ENCODE peak calls at places on chromosomes 3 and 15, in six cellular contexts. One of them, this sample, is unnamed.

GRCh38 chr3:128287161-128287560 is 133.9 kb downstream of the EEFSEC start:
- DNase-seq in CD8-positive, alpha-beta T cell: no peak
- DNase-seq in stomach: peak; percentile 4
- DNase-seq in transverse colon: no peak
- DNase-seq in tibial artery: no peak
- DNase-seq in fibroblast of lung: no peak
- DNase-seq in this sample: no peak

GRCh38 chr15:34347951-34348638 is 5.0 kb downstream of the NUTM1 start:
- DNase-seq in CD8-positive, alpha-beta T cell: no peak
- DNase-seq in stomach: no peak
- DNase-seq in transverse colon: no peak
- DNase-seq in tibial artery: no peak
- DNase-seq in fibroblast of lung: no peak
- DNase-seq in this sample: no peak

GRCh38 chr3:174355505-174355904 is 503.6 kb upstream of the NAALADL2 start:
- DNase-seq in CD8-positive, alpha-beta T cell: no peak
- DNase-seq in stomach: no peak
- DNase-seq in transverse colon: no peak
- DNase-seq in tibial artery: no peak
- DNase-seq in fibroblast of lung: no peak
- DNase-seq in this sample: peak; percentile 6

GRCh38 chr3:46517016-46517770 is 19.4 kb downstream of the RTP3 start:
- DNase-seq in CD8-positive, alpha-beta T cell: no peak
- DNase-seq in stomach: no peak
- DNase-seq in transverse colon: no peak
- DNase-seq in tibial artery: no peak
- DNase-seq in fibroblast of lung: peak; percentile 90
- DNase-seq in this sample: peak; percentile 94

GRCh38 chr3:244041-244440 is 47.5 kb downstream of the CHL1 start:
- DNase-seq in CD8-positive, alpha-beta T cell: no peak
- DNase-seq in stomach: no peak
- DNase-seq in transverse colon: no peak
- DNase-seq in tibial artery: no peak
- DNase-seq in fibroblast of lung: peak; percentile 72
- DNase-seq in this sample: no peak

GRCh38 chr3:18443670-18444596 is 18.8 kb upstream of the SATB1 start:
- DNase-seq in CD8-positive, alpha-beta T cell: peak; percentile 59
- DNase-seq in stomach: peak; percentile 33
- DNase-seq in transverse colon: peak; percentile 31
- DNase-seq in tibial artery: peak; percentile 67
- DNase-seq in fibroblast of lung: peak; percentile 24
- DNase-seq in this sample: no peak

GRCh38 chr15:71302861-71303410 is 187.7 kb downstream of the THSD4 start:
- DNase-seq in CD8-positive, alpha-beta T cell: no peak
- DNase-seq in stomach: no peak
- DNase-seq in transverse colon: no peak
- DNase-seq in tibial artery: no peak
- DNase-seq in fibroblast of lung: peak; percentile 61
- DNase-seq in this sample: no peak

GRCh38 chr3:7764091-7764490 is 737.5 kb upstream of the LMCD1 start:
- DNase-seq in CD8-positive, alpha-beta T cell: no peak
- DNase-seq in stomach: no peak
- DNase-seq in transverse colon: no peak
- DNase-seq in tibial artery: no peak
- DNase-seq in fibroblast of lung: no peak
- DNase-seq in this sample: no peak

GRCh38 chr15:39320886-39321285 is 260.0 kb upstream of the THBS1 start:
- DNase-seq in CD8-positive, alpha-beta T cell: no peak
- DNase-seq in stomach: no peak
- DNase-seq in transverse colon: no peak
- DNase-seq in tibial artery: no peak
- DNase-seq in fibroblast of lung: peak; percentile 87
- DNase-seq in this sample: no peak

GRCh38 chr15:34147371-34148140 is 45.7 kb downstream of the PGBD4 start:
- DNase-seq in CD8-positive, alpha-beta T cell: no peak
- DNase-seq in stomach: no peak
- DNase-seq in transverse colon: no peak
- DNase-seq in tibial artery: no peak
- DNase-seq in fibroblast of lung: peak; percentile 71
- DNase-seq in this sample: peak; percentile 27

GRCh38 chr15:51907136-51907862 is 64.3 kb downstream of the LEO1 start:
- DNase-seq in CD8-positive, alpha-beta T cell: no peak
- DNase-seq in stomach: peak; percentile 64
- DNase-seq in transverse colon: peak; percentile 28
- DNase-seq in tibial artery: no peak
- DNase-seq in fibroblast of lung: peak; percentile 42
- DNase-seq in this sample: peak; percentile 52

GRCh38 chr15:85583404-85584390 is 203.3 kb downstream of the AKAP13 start:
- DNase-seq in CD8-positive, alpha-beta T cell: no peak
- DNase-seq in stomach: peak; percentile 66
- DNase-seq in transverse colon: peak; percentile 65
- DNase-seq in tibial artery: no peak
- DNase-seq in fibroblast of lung: peak; percentile 70
- DNase-seq in this sample: peak; percentile 40

GRCh38 chr3:104460477-104461406 is 906.0 kb upstream of the ALCAM start:
- DNase-seq in CD8-positive, alpha-beta T cell: no peak
- DNase-seq in stomach: no peak
- DNase-seq in transverse colon: no peak
- DNase-seq in tibial artery: no peak
- DNase-seq in fibroblast of lung: peak; percentile 74
- DNase-seq in this sample: peak; percentile 42

GRCh38 chr15:31384568-31384967 is 57.9 kb downstream of the KLF13 start:
- DNase-seq in CD8-positive, alpha-beta T cell: no peak
- DNase-seq in stomach: no peak
- DNase-seq in transverse colon: no peak
- DNase-seq in tibial artery: no peak
- DNase-seq in fibroblast of lung: no peak
- DNase-seq in this sample: peak; percentile 71

GRCh38 chr3:14411166-14411526 is 8.7 kb downstream of the SLC6A6 start:
- DNase-seq in CD8-positive, alpha-beta T cell: no peak
- DNase-seq in stomach: peak; percentile 84
- DNase-seq in transverse colon: no peak
- DNase-seq in tibial artery: no peak
- DNase-seq in fibroblast of lung: no peak
- DNase-seq in this sample: no peak

GRCh38 chr3:14410501-14411165 is 8.2 kb downstream of the SLC6A6 start:
- DNase-seq in CD8-positive, alpha-beta T cell: no peak
- DNase-seq in stomach: peak; percentile 58
- DNase-seq in transverse colon: peak; percentile 33
- DNase-seq in tibial artery: no peak
- DNase-seq in fibroblast of lung: peak; percentile 85
- DNase-seq in this sample: peak; percentile 74

GRCh38 chr3:14411988-14412387 is 9.6 kb downstream of the SLC6A6 start:
- DNase-seq in CD8-positive, alpha-beta T cell: no peak
- DNase-seq in stomach: no peak
- DNase-seq in transverse colon: no peak
- DNase-seq in tibial artery: no peak
- DNase-seq in fibroblast of lung: no peak
- DNase-seq in this sample: no peak

GRCh38 chr3:14412831-14413380 is 10.5 kb downstream of the SLC6A6 start:
- DNase-seq in CD8-positive, alpha-beta T cell: no peak
- DNase-seq in stomach: no peak
- DNase-seq in transverse colon: no peak
- DNase-seq in tibial artery: no peak
- DNase-seq in fibroblast of lung: no peak
- DNase-seq in this sample: no peak

DNA sequence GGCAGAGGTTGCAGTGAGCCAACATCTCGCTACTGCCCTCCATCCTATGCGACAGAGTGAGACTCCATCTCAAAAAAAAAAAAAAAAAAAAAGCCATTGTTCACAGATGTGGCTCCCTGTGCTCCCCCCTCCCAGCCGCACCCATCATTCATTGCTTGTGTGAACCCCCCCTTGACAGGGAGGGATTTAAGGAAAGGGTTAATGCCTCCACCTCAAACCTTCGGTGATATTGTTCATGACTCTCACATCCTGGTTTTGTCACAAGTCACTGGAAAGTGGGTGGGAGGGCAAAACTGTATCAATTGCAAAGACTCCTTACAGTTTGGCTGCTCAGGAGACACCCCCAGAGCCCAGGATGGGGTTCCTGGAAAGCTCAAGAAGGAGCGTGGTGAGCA is 7.7 kb downstream of the SLC6A6 start:
- DNase-seq in CD8-positive, alpha-beta T cell: no peak
- DNase-seq in stomach: no peak
- DNase-seq in transverse colon: no peak
- DNase-seq in tibial artery: no peak
- DNase-seq in fibroblast of lung: no peak
- DNase-seq in this sample: no peak
- H3K4me1 ChIP-seq in CD8-positive, alpha-beta T cell: peaks cover 4% of the 10 kb centered on the region
- H3K4me1 ChIP-seq in stomach: peaks cover 81% of the 10 kb centered on the region
- H3K4me1 ChIP-seq in transverse colon: peaks cover 14% of the 10 kb centered on the region
- H3K4me1 ChIP-seq in tibial artery: peaks cover 35% of the 10 kb centered on the region
- H3K4me1 ChIP-seq in fibroblast of lung: peaks cover 17% of the 10 kb centered on the region
- H3K4me1 ChIP-seq in this sample: peaks cover 4% of the 10 kb centered on the region

DNA sequence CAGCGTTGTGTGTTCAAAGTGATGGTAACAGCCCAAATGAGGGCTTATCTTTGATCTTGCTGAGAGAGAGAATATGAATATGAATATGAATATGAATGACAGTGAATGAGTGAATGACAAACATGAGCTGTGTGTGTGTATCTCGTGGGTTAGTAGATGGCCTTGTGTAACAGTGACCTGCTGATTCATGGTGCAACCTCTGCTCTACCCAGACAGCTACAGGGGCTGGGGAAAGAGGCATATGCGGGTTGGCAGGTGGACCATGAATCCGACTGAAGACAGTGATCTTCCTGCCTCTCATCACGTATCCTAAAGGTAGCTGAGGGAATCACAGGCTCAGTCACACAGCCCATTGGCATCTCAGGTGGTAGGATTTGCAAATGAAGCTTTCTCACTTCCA is 58.2 kb downstream of the CHDH start:
- DNase-seq in CD8-positive, alpha-beta T cell: no peak
- DNase-seq in stomach: no peak
- DNase-seq in transverse colon: no peak
- DNase-seq in tibial artery: no peak
- DNase-seq in fibroblast of lung: no peak
- DNase-seq in this sample: no peak
- H3K27me3 ChIP-seq in CD8-positive, alpha-beta T cell: no peaks in the 10 kb centered on the region
- H3K27me3 ChIP-seq in stomach: no peaks in the 10 kb centered on the region
- H3K27me3 ChIP-seq in transverse colon: no peaks in the 10 kb centered on the region
- H3K27me3 ChIP-seq in tibial artery: no peaks in the 10 kb centered on the region
- H3K27me3 ChIP-seq in fibroblast of lung: peaks cover 5% of the 10 kb centered on the region
- H3K27me3 ChIP-seq in this sample: no peaks in the 10 kb centered on the region

GRCh38 chr3:9930804-9931418 is 2.7 kb upstream of the CRELD1 start:
- DNase-seq in CD8-positive, alpha-beta T cell: no peak
- DNase-seq in stomach: no peak
- DNase-seq in transverse colon: no peak
- DNase-seq in tibial artery: no peak
- DNase-seq in fibroblast of lung: no peak
- DNase-seq in this sample: no peak
- TF ChIP-seq CTCF in CD8-positive, alpha-beta T cell: no peak
- TF ChIP-seq CTCF in stomach: no peak
- TF ChIP-seq CTCF in transverse colon: no peak
- TF ChIP-seq CTCF in tibial artery: no peak
- TF ChIP-seq CTCF in fibroblast of lung: no peak
- TF ChIP-seq CTCF in this sample: peak; percentile 38

GRCh38 chr15:24879492-24879891 is 75.3 kb upstream of the SNRPN start:
- DNase-seq in CD8-positive, alpha-beta T cell: no peak
- DNase-seq in stomach: no peak
- DNase-seq in transverse colon: no peak
- DNase-seq in tibial artery: no peak
- DNase-seq in fibroblast of lung: no peak
- DNase-seq in this sample: no peak
- H3K4me1 ChIP-seq in CD8-positive, alpha-beta T cell: no peaks in the 10 kb centered on the region
- H3K4me1 ChIP-seq in stomach: no peaks in the 10 kb centered on the region
- H3K4me1 ChIP-seq in transverse colon: no peaks in the 10 kb centered on the region
- H3K4me1 ChIP-seq in tibial artery: no peaks in the 10 kb centered on the region
- H3K4me1 ChIP-seq in fibroblast of lung: no peaks in the 10 kb centered on the region
- H3K4me1 ChIP-seq in this sample: no peaks in the 10 kb centered on the region

This sample was measured in foreskin keratinocyte.